ENCODE peak calls at places on chromosomes 1 and 21, in ten cellular contexts. E is HepG2, R is OCI-LY7, T is tibial artery, B is kidney, Y is upper lobe of right lung, F is brain microvascular endothelial cell, D is fibroblast of lung, L is PC-9, J is foreskin keratinocyte. O is an unnamed sample.

GRCh38 chr1:224106568-224107281 is 7.2 kb upstream of the FBXO28 start:
- DNase-seq in B (no peak), L (peak), R (peak), T (no peak), F (peak), Y (no peak), J (peak), D (peak), E (peak), O (no peak)

GRCh38 chr1:198829948-198830347 is 191.1 kb downstream of the PTPRC start:
- DNase-seq in Y (no peak), F (no peak), E (no peak), R (no peak), L (no peak), T (no peak), D (peak), J (peak), B (no peak), O (no peak)

GRCh38 chr1:183987593-183988318 is 49.8 kb downstream of the COLGALT2 start:
- DNase-seq in J (no peak), L (no peak), R (no peak), Y (no peak), T (no peak), D (no peak), F (no peak), E (no peak), B (no peak), O (no peak)

GRCh38 chr21:45228171-45228641 is 59.5 kb downstream of the POFUT2 start:
- DNase-seq in T (no peak), E (peak), Y (no peak), D (peak), J (peak), L (peak), R (no peak), B (no peak), F (peak), O (no peak)

GRCh38 chr1:7048395-7048794 is 263.1 kb downstream of the CAMTA1 start:
- DNase-seq in L (no peak), F (no peak), J (no peak), R (no peak), D (no peak), B (no peak), T (no peak), Y (no peak), E (no peak), O (no peak)

GRCh38 chr1:184881941-184882648 is 92.2 kb downstream of the NIBAN1 start:
- DNase-seq in J (no peak), Y (no peak), D (no peak), R (no peak), T (no peak), F (peak), B (no peak), L (no peak), E (no peak), O (no peak)

GRCh38 chr1:177274687-177275211 is 104.0 kb downstream of the BRINP2 start:
- DNase-seq in R (no peak), T (peak), J (no peak), L (no peak), B (no peak), F (peak), D (peak), E (no peak), Y (peak), O (peak)

GRCh38 chr1:37506740-37507139 is 7.8 kb downstream of the MEAF6 start:
- DNase-seq in L (no peak), E (no peak), F (no peak), Y (no peak), T (no peak), R (no peak), J (no peak), B (no peak), D (no peak), O (no peak)

GRCh38 chr21:41831453-41831831 is 47.7 kb downstream of the PRDM15 start:
- DNase-seq in E (no peak), Y (peak), L (no peak), T (no peak), R (no peak), J (no peak), D (no peak), F (no peak), B (no peak), O (no peak)

GRCh38 chr1:22025368-22026154 is 24.1 kb downstream of the CELA3A start:
- DNase-seq in L (peak), Y (peak), D (peak), R (peak), T (peak), J (peak), E (peak), F (peak), B (peak), O (peak)

GRCh38 chr1:230141797-230142607 is 75.0 kb downstream of the GALNT2 start:
- DNase-seq in B (no peak), F (no peak), L (no peak), R (no peak), T (no peak), Y (no peak), D (no peak), J (no peak), E (no peak), O (no peak)

GRCh38 chr1:38941527-38942019 is at the start of gene RHBDL2:
- DNase-seq in F (no peak), B (peak), D (peak), J (peak), T (peak), E (no peak), R (no peak), L (peak), Y (peak), O (peak)

GRCh38 chr21:36656138-36656537 is 42.8 kb upstream of the SIM2 start:
- DNase-seq in B (peak), D (no peak), Y (peak), F (no peak), J (peak), R (no peak), L (peak), E (no peak), T (no peak), O (no peak)

GRCh38 chr1:160177231-160177630 is 13.1 kb upstream of the CASQ1 start:
- DNase-seq in E (no peak), T (no peak), J (peak), R (no peak), B (no peak), Y (no peak), D (no peak), F (no peak), L (no peak), O (no peak)

GRCh38 chr21:37452222-37452621 is 85.6 kb downstream of the DYRK1A start:
- DNase-seq in B (no peak), T (peak), Y (no peak), R (no peak), D (peak), J (peak), L (no peak), F (peak), E (no peak), O (no peak)

GRCh38 chr1:210222288-210223006 is 10.1 kb upstream of the SERTAD4 start:
- DNase-seq in Y (no peak), L (peak), E (no peak), F (no peak), D (no peak), J (peak), T (no peak), R (no peak), B (no peak), O (no peak)

GRCh38 chr1:29044010-29044409 is 79.7 kb downstream of the TMEM200B start:
- DNase-seq in L (no peak), Y (no peak), R (no peak), B (no peak), D (no peak), E (no peak), J (no peak), T (no peak), F (no peak), O (no peak)

GRCh38 chr1:37255111-37255795 is 219.1 kb upstream of the ZC3H12A start:
- DNase-seq in L (peak), Y (no peak), D (no peak), J (no peak), B (no peak), R (peak), T (no peak), F (peak), E (no peak), O (no peak)

GRCh38 chr1:111620412-111620971 is 903 bp downstream of the RAP1A start:
- DNase-seq in J (peak), E (no peak), R (peak), L (peak), Y (no peak), D (peak), F (peak), T (no peak), B (no peak), O (no peak)

GRCh38 chr1:151976868-151977267 is 16.8 kb downstream of the S100A10 start:
- DNase-seq in R (no peak), D (peak), B (no peak), F (peak), J (peak), E (no peak), T (no peak), L (peak), Y (no peak), O (no peak)

GRCh38 chr1:18681423-18681835 is 50.8 kb downstream of the PAX7 start:
- DNase-seq in T (no peak), L (no peak), D (no peak), F (no peak), B (no peak), R (peak), J (peak), Y (no peak), E (peak), O (no peak)

GRCh38 chr1:193494368-193494767 is 308.0 kb upstream of the B3GALT2 start:
- DNase-seq in J (no peak), T (no peak), F (no peak), Y (no peak), B (no peak), L (no peak), D (no peak), E (no peak), R (no peak), O (no peak)

GRCh38 chr1:201648911-201649775 is 110.2 kb downstream of the NAV1 start:
- DNase-seq in F (no peak), D (peak), B (peak), T (peak), Y (no peak), R (no peak), E (no peak), L (no peak), J (peak), O (peak)

GRCh38 chr1:164637461-164638375 is 78.7 kb downstream of the PBX1 start:
- DNase-seq in T (peak), D (peak), F (peak), Y (no peak), R (no peak), B (no peak), J (peak), L (peak), E (no peak), O (no peak)

GRCh38 chr1:205391386-205391785 is 30.5 kb downstream of the LEMD1 start:
- DNase-seq in R (no peak), Y (no peak), L (no peak), E (peak), J (no peak), D (no peak), T (no peak), B (no peak), F (no peak), O (no peak)

GRCh38 chr21:31176725-31177124 is 138.4 kb upstream of the KRTAP19-8 start:
- DNase-seq in L (no peak), B (no peak), E (no peak), F (no peak), J (no peak), D (no peak), Y (no peak), R (no peak), T (no peak), O (no peak)

GRCh38 chr21:35023396-35024070 is 25.6 kb downstream of the RUNX1 start:
- DNase-seq in J (no peak), E (peak), Y (no peak), R (no peak), D (no peak), F (no peak), T (no peak), B (no peak), L (no peak), O (no peak)

GRCh38 chr1:239184581-239185244 is 201.7 kb upstream of the CHRM3 start:
- DNase-seq in Y (no peak), E (no peak), R (no peak), J (peak), L (no peak), D (no peak), B (no peak), F (no peak), T (no peak), O (no peak)

GRCh38 chr1:100847481-100847880 is 47.2 kb downstream of the EXTL2 start:
- DNase-seq in L (no peak), F (no peak), Y (no peak), B (no peak), E (no peak), D (peak), J (no peak), R (no peak), T (no peak), O (no peak)

GRCh38 chr1:200131551-200132125 is 104.1 kb downstream of the NR5A2 start:
- DNase-seq in F (peak), B (no peak), J (peak), T (no peak), R (no peak), Y (no peak), D (no peak), L (peak), E (peak), O (no peak)

GRCh38 chr1:206875752-206876380 is 10.4 kb downstream of the IL20 start:
- DNase-seq in E (no peak), F (no peak), B (no peak), D (no peak), R (no peak), Y (no peak), T (no peak), L (no peak), J (no peak), O (no peak)

GRCh38 chr1:206551985-206552325 is 44.6 kb downstream of the RASSF5 start:
- DNase-seq in B (no peak), J (no peak), T (no peak), Y (no peak), L (no peak), D (no peak), E (no peak), F (no peak), R (no peak), O (no peak)

GRCh38 chr1:228048120-228048519 is 34.4 kb upstream of the ARF1 start:
- DNase-seq in Y (peak), E (no peak), D (no peak), J (no peak), L (no peak), T (no peak), F (no peak), B (no peak), R (no peak), O (no peak)

GRCh38 chr21:31182231-31183129 is 144.2 kb upstream of the KRTAP19-8 start:
- DNase-seq in R (no peak), J (no peak), D (no peak), L (no peak), T (no peak), Y (no peak), B (no peak), E (no peak), F (no peak), O (no peak)

DNA sequence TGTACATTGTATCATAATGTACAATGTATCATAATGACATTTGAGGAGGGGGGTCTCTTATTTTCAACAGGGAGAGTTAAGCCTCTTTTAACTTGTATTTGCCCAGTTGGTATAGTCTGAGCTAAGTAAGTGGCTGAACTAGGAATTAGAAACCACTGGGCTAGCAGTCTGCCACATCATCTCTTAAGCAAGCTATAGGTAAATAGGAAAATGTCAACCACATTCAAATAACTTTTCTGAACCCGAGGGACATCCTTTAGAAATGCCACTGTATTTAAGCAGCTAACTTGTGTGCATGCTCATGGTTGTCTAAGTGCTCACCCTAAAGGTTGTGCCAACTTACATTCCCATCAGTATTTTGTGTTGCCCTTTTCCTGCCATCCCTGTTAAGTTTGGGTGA is 35.5 kb upstream of the ASB17 start:
- DNase-seq in D (no peak), E (no peak), B (no peak), T (no peak), Y (no peak), F (no peak), J (no peak), L (no peak), R (no peak), O (no peak)
- TF ChIP-seq CTCF in D (no peak), E (no peak), B (no peak), T (no peak), Y (no peak), F (no peak), J (no peak), L (no peak), R (no peak), O (no peak)

DNA sequence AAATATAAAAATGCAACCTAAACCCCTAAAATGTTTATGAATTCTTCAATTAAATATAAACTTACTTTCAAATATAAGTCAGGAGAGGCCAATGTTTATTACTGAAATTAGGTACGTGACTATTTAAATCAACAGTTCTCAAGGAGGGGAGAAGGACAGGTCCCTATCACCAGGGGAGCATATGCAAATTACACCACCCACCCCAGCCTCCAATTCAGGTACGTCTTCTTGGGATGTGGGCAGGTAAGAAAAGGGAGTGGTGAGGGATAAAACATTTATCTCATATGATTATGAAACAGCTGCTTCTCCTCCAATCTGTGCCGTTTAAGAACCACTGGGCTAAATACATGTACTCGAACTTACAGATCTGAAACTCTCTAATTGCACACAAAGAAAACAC is 3.4 kb downstream of the COP1 start:
- DNase-seq in D (no peak), F (no peak), R (no peak), J (no peak), T (no peak), E (no peak), Y (no peak), L (no peak), B (no peak), O (no peak)
- H3K27ac ChIP-seq in D (no peak), F (no peak), R (peak), J (no peak), T (no peak), E (no peak), Y (no peak), L (no peak), B (no peak), O (no peak)

GRCh38 chr1:153921803-153922075 is 1.0 kb downstream of the GATAD2B start:
- DNase-seq in J (peak), R (peak), E (no peak), T (no peak), F (no peak), D (no peak), L (peak), B (no peak), Y (peak), O (no peak)

GRCh38 chr1:153922076-153922837 is 515 bp downstream of the GATAD2B start:
- DNase-seq in D (no peak), E (peak), B (peak), J (no peak), Y (no peak), F (no peak), T (peak), R (peak), L (peak), O (peak)

GRCh38 chr1:153922838-153923652 is at the start of gene GATAD2B:
- DNase-seq in F (peak), L (peak), D (peak), Y (peak), B (peak), E (peak), T (peak), J (peak), R (peak), O (peak)

GRCh38 chr1:153921080-153921802 is 1.5 kb downstream of the GATAD2B start:
- DNase-seq in L (no peak), B (no peak), T (no peak), Y (no peak), R (no peak), F (no peak), E (no peak), D (no peak), J (no peak), O (no peak)

DNA sequence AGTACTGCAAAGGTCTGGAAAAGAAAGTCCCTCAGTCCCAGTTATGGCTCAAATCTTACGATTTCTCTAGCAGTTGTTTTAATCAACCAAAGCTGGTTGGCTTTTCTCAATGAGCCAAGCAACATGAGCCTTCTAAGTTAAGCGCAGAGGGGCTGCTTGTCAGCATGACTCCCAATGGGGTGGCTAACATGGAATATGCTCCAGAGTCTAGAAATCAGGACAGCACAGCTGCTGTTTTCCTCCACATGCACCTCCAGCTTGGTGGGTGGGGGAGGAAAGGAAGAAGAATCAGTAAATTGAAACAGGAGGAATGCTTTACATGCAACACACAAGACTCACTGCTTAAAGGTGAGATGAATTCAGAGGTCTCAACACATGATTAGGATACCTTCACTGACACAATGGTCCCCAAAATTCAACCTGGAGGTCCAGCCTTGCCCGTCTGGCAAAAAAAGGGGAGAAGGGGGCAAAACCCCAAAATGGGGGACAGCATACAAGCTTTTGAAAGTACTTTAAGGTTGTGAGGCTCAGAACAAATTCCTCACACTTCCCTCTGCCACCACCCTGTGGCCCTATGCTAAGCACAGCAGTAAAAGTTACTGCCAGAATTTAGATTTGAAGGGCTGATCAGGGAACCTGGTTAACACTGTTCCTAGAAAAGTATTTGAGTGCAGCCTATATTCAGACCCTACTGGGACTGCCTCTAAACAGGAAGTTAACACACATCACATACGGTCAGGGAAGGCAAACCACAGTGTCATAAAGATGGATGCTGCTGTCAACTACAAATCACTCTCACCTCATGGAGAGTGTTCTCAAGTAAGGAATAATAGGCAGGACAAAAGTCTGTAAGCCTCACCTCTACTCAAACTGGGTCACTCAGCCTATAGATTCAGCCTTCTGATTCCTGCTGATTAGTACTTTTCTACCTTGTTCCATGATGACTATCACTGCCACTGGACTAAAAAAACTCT is 2.6 kb downstream of the GATAD2B start:
- DNase-seq in B (no peak), R (peak), Y (peak), F (no peak), E (no peak), L (no peak), D (peak), T (no peak), J (no peak), O (no peak)
- TF ChIP-seq CTCF in B (peak), R (peak), Y (peak), F (peak), E (peak), L (no peak), D (peak), T (peak), J (peak), O (peak)

GRCh38 chr1:79040424-79041089 is 34.0 kb upstream of the ADGRL4 start:
- DNase-seq in T (no peak), J (no peak), R (no peak), Y (no peak), F (no peak), B (no peak), D (peak), L (no peak), E (no peak), O (no peak)
- H3K27ac ChIP-seq in T (no peak), J (no peak), R (no peak), Y (no peak), F (no peak), B (no peak), D (no peak), L (no peak), E (no peak), O (peak)

GRCh38 chr21:27759820-27760219 is 792.9 kb upstream of the ADAMTS5 start:
- DNase-seq in L (no peak), F (no peak), B (no peak), R (no peak), D (no peak), J (peak), T (no peak), Y (no peak), E (no peak), O (no peak)
- TF ChIP-seq CTCF in L (no peak), F (peak), B (no peak), R (no peak), D (peak), J (peak), T (no peak), Y (peak), E (no peak), O (no peak)

GRCh38 chr1:218351617-218352438 is 6.7 kb downstream of the TGFB2 start:
- DNase-seq in E (no peak), D (peak), R (no peak), Y (no peak), B (no peak), L (no peak), J (no peak), T (peak), F (peak), O (peak)
- H3K27ac ChIP-seq in E (no peak), D (peak), R (no peak), Y (peak), B (peak), L (no peak), J (no peak), T (peak), F (peak), O (peak)

GRCh38 chr1:34759472-34760357 is at the start of gene GJB4:
- DNase-seq in F (no peak), R (no peak), Y (no peak), B (peak), J (peak), E (no peak), T (no peak), D (no peak), L (peak), O (no peak)
- TF ChIP-seq CTCF in F (no peak), R (no peak), Y (no peak), B (no peak), J (no peak), E (no peak), T (no peak), D (no peak), L (no peak), O (no peak)

O was measured in psoas muscle.